ENCODE peak calls at places on chromosomes 16 and 17, in six cellular contexts. L is transverse colon, S is prostate gland, E is foreskin fibroblast, Q is stomach, G is HL-60. X is an unnamed sample.
A peak's percentile ranks its signal among the peaks of the same experiment; 100 is the strongest.

GRCh38 chr17:70552982-70553334 is 383.6 kb downstream of the KCNJ2 start:
- DNase-seq in Q (no peak), E (no peak), G (no peak), L (no peak), S (no peak), X (no peak)

GRCh38 chr17:8464941-8465340 is 29.3 kb downstream of the NDEL1 start:
- DNase-seq in E (no peak), L (no peak), G (no peak), S (no peak), Q (no peak), X (no peak)

GRCh38 chr17:69909389-69909788 is 165.6 kb upstream of the KCNJ16 start:
- DNase-seq in L (no peak), G (no peak), S (no peak), E (peak; percentile 26), Q (no peak), X (no peak)

GRCh38 chr17:52546990-52547389 is 388.5 kb upstream of the CA10 start:
- DNase-seq in E (no peak), Q (no peak), S (no peak), G (no peak), L (no peak), X (no peak)

GRCh38 chr16:84228321-84228838 is 11.4 kb downstream of the KCNG4 start:
- DNase-seq in G (no peak), E (peak; percentile 96), S (no peak), Q (no peak), L (peak; percentile 15), X (peak; percentile 63)

GRCh38 chr17:51152766-51153209 is 571 bp upstream of the NME1 start:
- DNase-seq in L (no peak), Q (no peak), G (no peak), E (peak; percentile 30), S (no peak), X (no peak)

GRCh38 chr17:3926860-3927627 is 10.8 kb upstream of the P2RX1 start:
- DNase-seq in S (no peak), Q (no peak), E (no peak), G (no peak), L (no peak), X (no peak)

GRCh38 chr17:69729937-69730336 is 315.4 kb downstream of the MAP2K6 start:
- DNase-seq in G (no peak), Q (no peak), E (peak; percentile 67), L (no peak), S (no peak), X (peak; percentile 48)

GRCh38 chr17:44113868-44114840 is 9.3 kb downstream of the HDAC5 start:
- DNase-seq in E (no peak), Q (no peak), S (no peak), G (no peak), L (no peak), X (no peak)

GRCh38 chr17:67129283-67129682 is 84.9 kb downstream of the CACNG1 start:
- DNase-seq in E (no peak), Q (no peak), G (no peak), S (no peak), L (no peak), X (no peak)

GRCh38 chr16:26334218-26335111 is 642.7 kb downstream of the HS3ST4 start:
- DNase-seq in S (no peak), Q (no peak), L (no peak), E (no peak), G (peak; percentile 66), X (no peak)

GRCh38 chr17:77914440-77915254 is 43.9 kb upstream of the TNRC6C start:
- DNase-seq in S (peak; percentile 27), G (no peak), Q (no peak), E (no peak), L (no peak), X (peak; percentile 49)
- TF ChIP-seq CTCF in S (no peak), G (no peak), Q (peak; percentile 19), E (no peak), L (no peak), X (no peak)

DNA sequence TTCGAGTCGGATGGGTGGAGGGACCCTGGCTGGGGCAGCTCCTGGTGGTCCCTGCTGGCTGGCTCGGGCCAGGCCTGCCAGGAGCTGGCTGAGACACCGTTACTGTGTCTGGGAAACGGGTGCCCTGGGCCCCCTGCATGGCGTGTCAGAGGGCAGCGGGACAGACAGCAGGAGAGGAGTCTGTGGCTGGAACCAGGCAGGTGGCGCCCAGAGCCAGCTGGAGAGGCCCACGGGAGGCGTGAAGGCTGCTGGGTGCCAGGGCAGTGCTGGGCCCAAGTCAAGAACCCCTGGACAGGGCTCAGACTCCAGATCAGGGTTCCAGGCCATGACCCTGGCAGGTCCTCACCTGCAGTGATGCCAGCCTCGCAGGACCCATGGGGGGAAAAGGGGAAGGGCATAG is 16.6 kb downstream of the SOX8 start:
- DNase-seq in L (no peak), Q (no peak), S (no peak), G (no peak), E (no peak), X (no peak)
- H3K4me3 ChIP-seq in L (no peak overlapping the region), Q (no peak overlapping the region), S (no peak overlapping the region), G (no peak overlapping the region), E (no peak overlapping the region), X (no peak overlapping the region)

DNA sequence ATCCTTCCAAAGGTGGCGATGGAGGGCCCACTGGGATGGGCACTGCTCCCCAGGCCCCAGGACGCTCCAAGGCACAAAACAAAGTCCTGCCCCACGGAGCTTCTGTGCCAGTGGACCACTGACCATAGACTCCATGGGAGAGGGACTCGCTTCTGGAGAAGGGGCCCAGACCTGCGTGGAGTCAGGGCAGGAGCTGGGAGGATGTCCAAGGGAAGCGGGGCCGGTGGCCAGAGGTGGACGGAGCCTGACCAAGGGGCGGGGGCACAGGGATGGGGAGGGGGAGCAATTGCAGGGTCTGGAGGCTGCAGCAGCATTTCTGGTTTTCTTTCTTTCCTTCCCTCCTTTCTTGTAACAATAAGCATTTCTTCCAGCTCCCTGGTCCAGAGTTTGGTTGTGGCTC is 14.1 kb downstream of the KCNJ12 start:
- DNase-seq in L (no peak), G (no peak), Q (no peak), S (no peak), E (no peak), X (no peak)
- TF ChIP-seq CTCF in L (no peak), G (no peak), Q (no peak), S (no peak), E (no peak), X (no peak)

DNA sequence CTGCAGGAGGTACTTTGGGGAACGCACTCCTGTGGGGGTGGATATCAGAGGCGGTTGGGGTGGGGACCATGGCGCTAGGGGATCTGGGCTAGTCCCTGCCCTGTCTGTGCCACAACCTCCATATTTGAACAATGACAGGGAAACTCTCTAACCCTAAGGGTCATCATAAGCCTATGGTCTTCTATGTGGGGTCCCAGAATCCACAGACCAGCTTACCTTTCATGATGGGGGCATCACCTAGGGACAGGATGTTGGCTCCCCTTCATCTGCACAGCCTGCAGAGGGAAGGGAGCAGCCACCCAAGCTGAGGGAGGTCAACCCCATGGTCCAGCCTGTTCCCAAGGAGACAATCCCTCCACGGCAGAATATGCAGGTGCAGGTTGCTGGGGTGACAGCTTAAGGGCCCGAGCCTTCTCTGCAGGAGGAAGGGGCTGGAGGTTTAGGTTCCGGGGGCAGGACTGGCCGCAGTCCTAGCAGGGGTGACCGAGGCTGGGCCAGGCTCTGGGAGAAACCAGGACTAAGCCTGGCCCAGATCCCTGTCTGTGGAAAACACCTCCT is 1.7 kb downstream of the ORAI3 start:
- DNase-seq in Q (no peak), L (no peak), G (no peak), S (no peak), E (no peak), X (no peak)
- H3K4me3 ChIP-seq in Q (peak overlapping the region; percentile 69), L (no peak overlapping the region), G (peak overlapping the region; percentile 47), S (peak overlapping the region; percentile 98), E (peak overlapping the region; percentile 64), X (peak overlapping the region; percentile 83)

DNA sequence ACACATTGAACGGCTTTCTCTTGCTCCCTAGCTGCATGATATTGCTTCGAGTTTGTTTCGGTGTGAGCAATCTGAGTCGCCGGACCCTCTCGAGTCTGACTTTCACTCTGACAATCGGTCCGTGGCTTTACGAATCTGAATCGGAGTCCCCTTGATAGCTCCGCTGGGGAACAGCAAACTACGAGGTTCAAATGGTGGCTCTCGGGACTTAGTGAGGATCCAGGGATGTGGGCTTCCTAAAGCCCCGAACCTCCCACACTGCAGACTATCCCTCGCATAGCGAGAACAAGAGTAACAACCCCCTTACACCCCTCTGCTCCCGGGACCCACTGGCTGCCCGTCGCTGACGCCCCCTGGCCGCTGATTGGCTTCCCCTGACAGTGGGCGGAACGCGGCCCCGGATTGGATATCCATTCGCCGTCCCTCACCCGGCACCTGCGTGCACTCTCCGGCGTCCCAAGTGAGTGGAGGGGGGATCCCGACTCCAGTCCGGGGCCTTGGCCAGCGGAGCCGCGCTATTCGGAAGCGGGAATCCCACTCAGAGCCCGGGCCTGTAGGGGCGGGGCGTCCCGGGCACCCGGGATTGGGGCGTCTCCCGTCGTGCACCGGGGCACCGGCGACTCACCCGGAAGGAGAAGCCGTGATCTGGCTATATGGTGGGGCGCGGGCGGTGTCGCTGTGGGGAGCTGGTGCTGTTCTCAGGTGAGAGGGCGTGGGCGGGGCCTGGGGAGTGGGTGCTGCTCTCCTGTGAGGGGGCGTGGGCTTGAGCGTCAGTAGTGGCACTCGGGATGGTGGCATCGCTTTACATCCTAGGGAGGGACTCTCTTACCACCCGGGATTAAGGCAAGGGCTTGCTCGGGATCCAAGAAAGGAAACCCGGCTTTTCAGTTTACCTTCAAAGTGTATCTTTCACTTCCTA is at the start of gene SNX11:
- DNase-seq in G (peak; percentile 90), Q (peak; percentile 93), S (peak; percentile 89), L (peak; percentile 96), E (peak; percentile 92), X (peak; percentile 64)
- TF ChIP-seq CTCF in G (no peak), Q (no peak), S (no peak), L (no peak), E (no peak), X (peak; percentile 2)

DNA sequence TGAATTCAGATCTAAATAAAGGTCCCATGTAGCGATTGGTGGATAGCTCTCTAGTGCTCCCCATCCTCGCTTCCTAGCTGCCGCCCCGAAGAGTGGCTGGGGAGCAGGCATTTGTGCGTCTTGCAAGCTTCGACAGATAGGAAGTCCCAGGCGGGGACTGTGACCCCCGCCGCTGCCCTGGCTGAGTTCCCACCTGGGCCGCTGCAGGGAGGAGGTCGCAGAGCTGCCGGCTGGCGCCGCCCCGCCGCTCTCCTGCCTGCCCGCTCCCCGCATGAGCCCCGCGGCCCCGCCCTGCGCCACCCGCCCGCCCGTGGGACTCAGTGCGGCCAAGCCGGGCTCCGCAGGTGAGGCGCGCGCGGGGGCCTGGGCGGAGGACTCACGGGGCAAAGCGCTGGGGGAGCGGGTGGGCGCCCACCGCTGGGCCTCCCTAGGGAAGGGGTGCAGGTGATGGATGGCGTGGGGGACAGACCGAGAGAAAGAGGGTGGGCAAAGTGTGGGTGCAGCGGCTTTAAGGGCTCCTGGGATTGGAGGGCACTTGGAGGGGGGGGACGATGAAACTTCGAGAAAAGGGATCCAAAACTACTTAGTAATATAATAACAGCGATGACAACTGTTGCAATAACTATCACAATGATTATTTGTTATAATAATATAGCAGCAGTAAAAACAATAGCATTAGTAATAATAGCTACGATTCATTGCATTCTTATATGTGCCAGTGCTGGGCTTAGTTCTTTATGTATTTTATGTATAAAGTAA is at the start of gene OTOA:
- DNase-seq in Q (no peak), L (peak; percentile 23), G (no peak), S (no peak), E (peak; percentile 32), X (no peak)
- H3K4me3 ChIP-seq in Q (peak within 1 kb of the TSS; percentile 33), L (no peak within 1 kb of the TSS), G (peak within 1 kb of the TSS; percentile 21), S (peak within 1 kb of the TSS; percentile 17), E (no peak within 1 kb of the TSS), X (peak within 1 kb of the TSS; percentile 15)

DNA sequence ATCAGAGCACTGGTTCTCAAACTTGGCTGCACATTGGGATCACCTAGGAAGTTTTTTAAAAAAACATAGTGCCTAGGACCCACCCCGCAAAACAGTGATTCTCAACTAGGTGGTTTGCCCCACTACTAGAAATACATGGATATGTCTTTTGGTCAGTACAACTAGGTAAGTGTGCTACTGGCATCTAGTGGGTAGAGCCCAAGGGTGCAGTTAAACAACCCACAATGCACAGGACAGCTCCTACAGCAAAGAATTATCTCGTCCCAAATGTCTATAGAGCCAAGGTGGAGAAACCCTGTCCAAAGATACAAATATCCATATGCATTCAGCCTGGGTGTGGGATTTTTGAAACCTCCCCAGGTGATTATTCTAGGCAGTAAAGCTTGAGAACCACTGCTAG is 11.8 kb upstream of the ZNF19 start:
- DNase-seq in G (no peak), L (no peak), Q (no peak), S (no peak), E (no peak), X (no peak)
- TF ChIP-seq CTCF in G (no peak), L (no peak), Q (no peak), S (no peak), E (no peak), X (no peak)